ENCODE peak calls at places on chromosomes 12 and 14, in four cellular contexts. One of them, this sample, is unnamed.
A peak's percentile ranks its signal among the peaks of the same experiment; 100 is the strongest.

GRCh38 chr12:125314051-125314882 is 249.0 kb downstream of the AACS start:
- DNase-seq in ovary: no peak
- DNase-seq in EL: no peak
- DNase-seq in SHP77: no peak
- DNase-seq in this sample: peak; percentile 58

GRCh38 chr14:61720302-61720677 is 25.0 kb downstream of the HIF1A start:
- DNase-seq in ovary: no peak
- DNase-seq in EL: peak; percentile 30
- DNase-seq in SHP77: no peak
- DNase-seq in this sample: no peak

GRCh38 chr14:102249041-102249440 is 55.9 kb downstream of the MOK start:
- DNase-seq in ovary: no peak
- DNase-seq in EL: peak; percentile 45
- DNase-seq in SHP77: no peak
- DNase-seq in this sample: peak; percentile 28

GRCh38 chr12:90100619-90101018 is 392.0 kb upstream of the ATP2B1 start:
- DNase-seq in ovary: no peak
- DNase-seq in EL: no peak
- DNase-seq in SHP77: no peak
- DNase-seq in this sample: no peak

GRCh38 chr14:35335388-35336092 is 43.4 kb downstream of the PSMA6 start:
- DNase-seq in ovary: peak; percentile 60
- DNase-seq in EL: no peak
- DNase-seq in SHP77: peak; percentile 43
- DNase-seq in this sample: no peak

GRCh38 chr14:102140750-102141145 is 1.1 kb downstream of the WDR20 start:
- DNase-seq in ovary: no peak
- DNase-seq in EL: peak; percentile 13
- DNase-seq in SHP77: no peak
- DNase-seq in this sample: no peak

GRCh38 chr12:1810201-1810930 is 10.0 kb upstream of the LRTM2 start:
- DNase-seq in ovary: no peak
- DNase-seq in EL: peak; percentile 29
- DNase-seq in SHP77: no peak
- DNase-seq in this sample: no peak

GRCh38 chr12:69534389-69534822 is 50.9 kb upstream of the CCT2 start:
- DNase-seq in ovary: peak; percentile 76
- DNase-seq in EL: peak; percentile 98
- DNase-seq in SHP77: peak; percentile 16
- DNase-seq in this sample: peak; percentile 99

GRCh38 chr14:34707722-34708121 is 6.7 kb downstream of the CFL2 start:
- DNase-seq in ovary: no peak
- DNase-seq in EL: no peak
- DNase-seq in SHP77: no peak
- DNase-seq in this sample: no peak